ENCODE peak calls at places on chromosome 7, in ten cellular contexts. H is hepatocyte, V is kidney, Q is breast epithelium, Z is A549, N is HL-60, J is PC-3, B is left lung, M is sigmoid colon, K is heart left ventricle. U is an unnamed sample.

GRCh38 chr7:137635132-137635531 is 211.6 kb downstream of the DGKI start:
- DNase-seq in H (no peak), V (no peak), Q (no peak), Z (no peak), N (no peak), J (no peak), B (no peak), M (no peak), K (no peak), U (no peak)

GRCh38 chr7:124575181-124575580 is 190.4 kb downstream of the GPR37 start:
- DNase-seq in H (no peak), V (no peak), Q (no peak), Z (no peak), N (no peak), J (peak), B (no peak), M (no peak), K (no peak), U (no peak)

GRCh38 chr7:107692501-107692900 is 31.9 kb downstream of the SLC26A4 start:
- DNase-seq in H (no peak), V (no peak), Q (no peak), Z (no peak), N (no peak), J (no peak), B (no peak), M (no peak), K (no peak), U (no peak)

GRCh38 chr7:47535704-47536628 is 45.9 kb downstream of the TNS3 start:
- DNase-seq in H (no peak), V (no peak), Q (no peak), Z (no peak), N (no peak), J (no peak), B (peak), M (no peak), K (no peak), U (no peak)

GRCh38 chr7:98357751-98358161 is 43.1 kb downstream of the BAIAP2L1 start:
- DNase-seq in H (peak), V (no peak), Q (no peak), Z (peak), N (no peak), J (peak), B (no peak), M (no peak), K (no peak), U (no peak)

GRCh38 chr7:157905740-157906461 is 569.1 kb downstream of the DNAJB6 start:
- DNase-seq in H (no peak), V (peak), Q (no peak), Z (no peak), N (no peak), J (peak), B (peak), M (peak), K (peak), U (no peak)

GRCh38 chr7:76023002-76023401 is 24.8 kb downstream of the STYXL1 start:
- DNase-seq in H (no peak), V (no peak), Q (no peak), Z (no peak), N (peak), J (no peak), B (no peak), M (no peak), K (peak), U (no peak)

GRCh38 chr7:104627516-104627915 is 299.1 kb downstream of the LHFPL3 start:
- DNase-seq in H (peak), V (no peak), Q (no peak), Z (no peak), N (no peak), J (peak), B (no peak), M (no peak), K (no peak), U (no peak)

GRCh38 chr7:45359250-45359649 is 201.7 kb downstream of the RAMP3 start:
- DNase-seq in H (no peak), V (no peak), Q (no peak), Z (no peak), N (no peak), J (no peak), B (no peak), M (no peak), K (no peak), U (no peak)

DNA sequence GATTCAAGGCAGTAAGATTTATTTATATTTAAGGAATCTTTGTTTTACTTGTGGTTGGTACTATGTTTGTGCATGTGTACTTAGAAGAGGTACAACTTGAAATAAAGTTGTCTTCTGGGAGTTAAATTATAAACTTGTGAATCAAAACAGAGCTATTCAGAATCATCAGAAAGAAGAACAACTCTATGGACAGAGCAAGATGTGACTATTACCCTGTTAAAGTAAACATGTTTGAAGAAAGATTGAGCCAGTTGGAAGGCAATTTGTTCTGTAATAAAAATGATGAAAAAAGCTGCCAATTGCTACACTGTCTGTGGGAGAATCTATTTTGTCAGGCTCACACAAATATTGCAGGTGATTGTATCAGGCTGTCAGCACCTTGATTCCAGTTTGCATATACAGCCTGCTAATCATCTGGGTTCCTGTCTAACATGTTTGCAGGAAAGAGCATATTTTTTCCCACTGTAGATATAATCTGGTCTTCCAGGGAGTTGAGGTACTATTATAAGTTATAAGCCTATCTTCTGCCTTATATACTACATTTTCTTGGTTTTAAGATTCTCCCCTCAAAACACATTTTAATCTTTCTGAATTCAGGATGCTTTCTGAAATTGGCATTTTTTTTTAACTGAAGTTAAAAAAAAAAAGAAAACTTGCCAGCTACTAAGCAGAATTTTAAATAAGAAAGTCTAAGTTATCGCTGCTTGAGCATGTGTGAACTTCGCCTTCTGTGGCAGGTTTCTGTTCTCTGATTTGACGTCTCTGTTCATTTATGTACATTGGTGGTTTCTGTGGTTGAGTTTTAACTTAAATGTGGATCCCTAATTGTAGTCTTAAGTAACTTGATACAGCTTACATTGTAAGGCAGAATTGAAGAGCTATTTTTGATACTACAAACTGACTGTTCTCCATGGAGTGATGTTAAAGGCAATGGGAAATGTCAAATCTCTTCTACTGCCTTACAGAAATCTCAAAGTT is 46.0 kb downstream of the ZNRF2 start:
- DNase-seq in H (no peak), V (no peak), Q (no peak), Z (no peak), N (peak), J (no peak), B (no peak), M (no peak), K (no peak), U (no peak)
- H3K27ac ChIP-seq in H (peak), V (no peak), Q (no peak), Z (no peak), N (no peak), J (no peak), B (peak), M (no peak), K (no peak), U (no peak)

GRCh38 chr7:118194571-118194970 is 10.6 kb downstream of the LSM8 start:
- DNase-seq in H (no peak), V (no peak), Q (no peak), Z (no peak), N (no peak), J (no peak), B (no peak), M (no peak), K (no peak), U (no peak)
- H3K27ac ChIP-seq in H (no peak), V (no peak), Q (no peak), Z (no peak), N (no peak), J (no peak), B (no peak), M (no peak), K (no peak), U (no peak)

DNA sequence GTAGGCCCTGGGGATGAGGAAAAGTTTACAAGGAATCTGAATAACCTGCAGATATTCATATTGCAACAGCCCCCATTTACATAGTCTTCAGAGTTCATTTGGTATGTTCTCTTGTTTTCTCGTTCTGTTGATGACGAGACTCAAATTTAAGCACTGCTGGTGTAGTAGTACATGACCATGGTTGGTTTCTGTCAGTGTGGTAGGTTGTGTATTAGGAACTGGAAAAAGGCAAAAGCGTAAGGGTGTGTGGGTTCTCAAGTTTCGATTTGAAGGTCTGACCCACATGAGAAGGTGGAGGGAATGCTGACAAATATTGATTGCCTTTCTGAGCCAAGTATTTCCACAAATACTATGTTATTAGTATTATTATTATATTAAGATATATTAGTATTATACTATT is 151.7 kb downstream of the AUTS2 start:
- DNase-seq in H (no peak), V (no peak), Q (no peak), Z (no peak), N (no peak), J (no peak), B (no peak), M (no peak), K (no peak), U (no peak)
- H3K27ac ChIP-seq in H (no peak), V (no peak), Q (no peak), Z (no peak), N (no peak), J (no peak), B (no peak), M (no peak), K (no peak), U (no peak)

GRCh38 chr7:117780832-117781231 is 92.4 kb downstream of the CTTNBP2 start:
- DNase-seq in H (no peak), V (no peak), Q (no peak), Z (no peak), N (no peak), J (no peak), B (no peak), M (no peak), K (no peak), U (no peak)
- H3K27ac ChIP-seq in H (no peak), V (no peak), Q (no peak), Z (no peak), N (no peak), J (no peak), B (no peak), M (no peak), K (no peak), U (no peak)